ENCODE peak calls at places on chromosomes 6 and 20, in seven cellular contexts. I is PC-9; U is stimulated activated naive B cell treated with anti-CD40 and anti-IgM and Interleukin-4, amounts not matched to agents 10 μg/mL and 1 μg/mL and 100 μg/mL, for 72 hours; H is progenitor cell of endocrine pancreas; C is HTR-8/SVneo; X is HuH-7.5; B is naive thymus-derived CD8-positive, alpha-beta T cell. L is an unnamed sample.

GRCh38 chr20:50187403-50188051 is 3.1 kb upstream of the CEBPB start:
- DNase-seq in X (no peak), B (no peak), C (no peak), U (no peak), I (peak), H (no peak), L (no peak)

GRCh38 chr20:9903048-9903651 is 64.3 kb upstream of the PAK5 start:
- DNase-seq in C (no peak), H (no peak), U (no peak), B (no peak), X (no peak), I (no peak), L (peak)

GRCh38 chr6:85483041-85483700 is 33.3 kb downstream of the NT5E start:
- DNase-seq in H (peak), B (peak), X (peak), C (peak), U (peak), I (peak), L (no peak)

GRCh38 chr6:38058022-38058421 is 238.5 kb downstream of the ZFAND3 start:
- DNase-seq in X (no peak), H (no peak), I (no peak), B (no peak), C (peak), U (peak), L (peak)

GRCh38 chr20:5918856-5919633 is 31.3 kb downstream of the TRMT6 start:
- DNase-seq in U (no peak), H (no peak), B (no peak), X (no peak), I (no peak), C (peak), L (no peak)

GRCh38 chr20:63067721-63068560 is 61.2 kb upstream of the BHLHE23 start:
- DNase-seq in H (no peak), U (no peak), B (no peak), I (no peak), X (no peak), C (no peak), L (no peak)

GRCh38 chr20:41248371-41249024 is 69.0 kb downstream of the ZHX3 start:
- DNase-seq in C (no peak), I (no peak), X (no peak), B (no peak), H (no peak), U (no peak), L (no peak)

GRCh38 chr6:36727491-36728021 is 29.9 kb downstream of the RAB44 start:
- DNase-seq in X (no peak), B (no peak), H (no peak), C (no peak), I (no peak), U (no peak), L (no peak)

GRCh38 chr6:94041930-94042724 is 622.8 kb upstream of the EPHA7 start:
- DNase-seq in U (no peak), X (no peak), C (no peak), H (no peak), B (no peak), I (no peak), L (no peak)

GRCh38 chr6:47741807-47742206 is 40.0 kb upstream of the OPN5 start:
- DNase-seq in H (no peak), C (no peak), U (no peak), B (no peak), X (no peak), I (peak), L (peak)

GRCh38 chr20:62289898-62290297 is 12.9 kb upstream of the ADRM1 start:
- DNase-seq in B (no peak), I (no peak), C (no peak), X (no peak), H (no peak), U (no peak), L (no peak)

GRCh38 chr6:74409447-74409846 is 713.4 kb downstream of the CD109 start:
- DNase-seq in X (no peak), U (no peak), H (no peak), C (peak), I (no peak), B (no peak), L (peak)

GRCh38 chr6:157873735-157874344 is 50.8 kb downstream of the SNX9 start:
- DNase-seq in H (peak), U (peak), B (peak), X (peak), I (peak), C (peak), L (peak)

GRCh38 chr6:170062209-170062903 is 228.5 kb downstream of the DLL1 start:
- DNase-seq in U (no peak), B (no peak), I (no peak), X (no peak), C (no peak), H (no peak), L (no peak)

GRCh38 chr6:25369450-25370086 is 90.4 kb downstream of the CARMIL1 start:
- DNase-seq in B (peak), C (no peak), I (no peak), X (no peak), H (no peak), U (no peak), L (no peak)

GRCh38 chr6:126035764-126036163 is 49.4 kb downstream of the TRMT11 start:
- DNase-seq in X (no peak), B (no peak), I (no peak), H (no peak), U (no peak), C (no peak), L (no peak)

GRCh38 chr6:162706236-162706635 is 21.3 kb downstream of the PRKN start:
- DNase-seq in C (no peak), X (no peak), U (no peak), H (no peak), B (no peak), I (no peak), L (no peak)

GRCh38 chr20:46767127-46767761 is 57.8 kb downstream of the SLC2A10 start:
- DNase-seq in I (peak), X (peak), B (no peak), U (no peak), H (no peak), C (peak), L (peak)

GRCh38 chr6:96659084-96659845 is 96.3 kb downstream of the FHL5 start:
- DNase-seq in B (no peak), H (no peak), I (no peak), U (no peak), X (no peak), C (no peak), L (no peak)

GRCh38 chr6:122400121-122400450 is 634 bp downstream of the HSF2 start:
- DNase-seq in B (no peak), C (no peak), H (no peak), U (no peak), I (no peak), X (peak), L (no peak)

L was measured in HCT116.